ENCODE peak calls at places on chromosomes 16 and 17, in seven cellular contexts. H, Y, W, P, I, K and L are unnamed samples.

GRCh38 chr16:340370-341091 is 12.0 kb downstream of the AXIN1 start:
- DNase-seq in H (no peak), Y (no peak), W (no peak), P (no peak), I (no peak), K (no peak), L (no peak)

GRCh38 chr16:78919852-78920251 is 680.7 kb downstream of the MAF start:
- DNase-seq in H (no peak), Y (no peak), W (no peak), P (no peak), I (no peak), K (no peak), L (no peak)

GRCh38 chr16:64356267-64356666 is 765.6 kb downstream of the CDH11 start:
- DNase-seq in H (no peak), Y (no peak), W (peak), P (no peak), I (no peak), K (no peak), L (no peak)

GRCh38 chr17:34235389-34236028 is 19.6 kb upstream of the CCL2 start:
- DNase-seq in H (peak), Y (peak), W (no peak), P (no peak), I (peak), K (no peak), L (no peak)

GRCh38 chr16:51886456-51886855 is 660.5 kb downstream of the TOX3 start:
- DNase-seq in H (no peak), Y (no peak), W (no peak), P (no peak), I (no peak), K (no peak), L (no peak)

GRCh38 chr16:4245400-4245799 is 3.5 kb upstream of the SRL start:
- DNase-seq in H (no peak), Y (no peak), W (no peak), P (no peak), I (no peak), K (no peak), L (no peak)

GRCh38 chr17:14922421-14922820 is 342.7 kb downstream of the PMP22 start:
- DNase-seq in H (no peak), Y (no peak), W (no peak), P (no peak), I (no peak), K (no peak), L (no peak)

GRCh38 chr16:53974484-53975115 is 270.6 kb downstream of the FTO start:
- DNase-seq in H (no peak), Y (no peak), W (no peak), P (no peak), I (no peak), K (no peak), L (no peak)

GRCh38 chr17:3002538-3003301 is 60.7 kb downstream of the OR1D5 start:
- DNase-seq in H (no peak), Y (peak), W (no peak), P (no peak), I (peak), K (no peak), L (no peak)

GRCh38 chr17:78383725-78384471 is 5.4 kb downstream of the PGS1 start:
- DNase-seq in H (no peak), Y (peak), W (no peak), P (peak), I (peak), K (no peak), L (peak)

GRCh38 chr16:80739523-80739922 is 64.9 kb downstream of the CDYL2 start:
- DNase-seq in H (no peak), Y (no peak), W (no peak), P (no peak), I (no peak), K (no peak), L (no peak)

GRCh38 chr16:85075236-85075924 is 36.9 kb downstream of the CIBAR2 start:
- DNase-seq in H (no peak), Y (no peak), W (no peak), P (no peak), I (no peak), K (no peak), L (no peak)

GRCh38 chr16:58366247-58367031 is 25.8 kb upstream of the GINS3 start:
- DNase-seq in H (no peak), Y (no peak), W (peak), P (no peak), I (no peak), K (no peak), L (no peak)

GRCh38 chr16:63512910-63513309 is 1476.7 kb upstream of the CDH8 start:
- DNase-seq in H (no peak), Y (no peak), W (no peak), P (no peak), I (no peak), K (no peak), L (no peak)

GRCh38 chr17:57935833-57936807 is 19.1 kb downstream of the CUEDC1 start:
- DNase-seq in H (no peak), Y (no peak), W (no peak), P (peak), I (peak), K (no peak), L (no peak)

GRCh38 chr16:66606000-66606751 is 1.7 kb downstream of the CMTM3 start:
- DNase-seq in H (no peak), Y (no peak), W (no peak), P (no peak), I (no peak), K (no peak), L (no peak)

GRCh38 chr16:27999687-28000086 is 63.8 kb downstream of the GSG1L start:
- DNase-seq in H (no peak), Y (no peak), W (no peak), P (no peak), I (no peak), K (no peak), L (no peak)

GRCh38 chr17:76382305-76382802 is 2.1 kb upstream of the SPHK1 start:
- DNase-seq in H (peak), Y (no peak), W (no peak), P (no peak), I (no peak), K (no peak), L (no peak)

GRCh38 chr16:1013593-1013900 is 32.0 kb downstream of the SOX8 start:
- DNase-seq in H (no peak), Y (no peak), W (no peak), P (no peak), I (no peak), K (no peak), L (no peak)

GRCh38 chr17:82225368-82226029 is 3.3 kb upstream of the SLC16A3 start:
- DNase-seq in H (no peak), Y (no peak), W (no peak), P (no peak), I (no peak), K (no peak), L (no peak)

GRCh38 chr17:40598928-40599627 is 33.8 kb upstream of the CCR7 start:
- DNase-seq in H (peak), Y (no peak), W (no peak), P (no peak), I (no peak), K (no peak), L (peak)

GRCh38 chr16:75000481-75001081 is 1.8 kb downstream of the ZNRF1 start:
- DNase-seq in H (no peak), Y (no peak), W (no peak), P (no peak), I (no peak), K (no peak), L (peak)

GRCh38 chr17:4586043-4586442 is 1.7 kb downstream of the SMTNL2 start:
- DNase-seq in H (no peak), Y (no peak), W (no peak), P (no peak), I (peak), K (no peak), L (no peak)

GRCh38 chr17:10197721-10198508 is 491 bp downstream of the GAS7 start:
- DNase-seq in H (no peak), Y (no peak), W (no peak), P (peak), I (no peak), K (no peak), L (no peak)

GRCh38 chr17:38449364-38449763 is 21.1 kb downstream of the ARHGAP23 start:
- DNase-seq in H (no peak), Y (no peak), W (peak), P (no peak), I (no peak), K (no peak), L (no peak)

GRCh38 chr16:22386976-22387375 is 12.6 kb upstream of the CDR2 start:
- DNase-seq in H (no peak), Y (no peak), W (no peak), P (no peak), I (no peak), K (no peak), L (no peak)

GRCh38 chr17:55895112-55895759 is 144.4 kb downstream of the PCTP start:
- DNase-seq in H (no peak), Y (no peak), W (no peak), P (no peak), I (no peak), K (no peak), L (no peak)

GRCh38 chr16:2043980-2044451 is 3.6 kb downstream of the NTHL1 start:
- DNase-seq in H (no peak), Y (peak), W (no peak), P (no peak), I (peak), K (no peak), L (no peak)

GRCh38 chr16:82756283-82756599 is 129.5 kb downstream of the CDH13 start:
- DNase-seq in H (no peak), Y (no peak), W (no peak), P (no peak), I (no peak), K (no peak), L (no peak)

GRCh38 chr17:68972119-68972704 is 17.0 kb upstream of the ABCA8 start:
- DNase-seq in H (no peak), Y (no peak), W (peak), P (no peak), I (no peak), K (no peak), L (no peak)

GRCh38 chr16:68539704-68540370 is 746 bp downstream of the ZFP90 start:
- DNase-seq in H (no peak), Y (no peak), W (peak), P (no peak), I (no peak), K (no peak), L (no peak)

DNA sequence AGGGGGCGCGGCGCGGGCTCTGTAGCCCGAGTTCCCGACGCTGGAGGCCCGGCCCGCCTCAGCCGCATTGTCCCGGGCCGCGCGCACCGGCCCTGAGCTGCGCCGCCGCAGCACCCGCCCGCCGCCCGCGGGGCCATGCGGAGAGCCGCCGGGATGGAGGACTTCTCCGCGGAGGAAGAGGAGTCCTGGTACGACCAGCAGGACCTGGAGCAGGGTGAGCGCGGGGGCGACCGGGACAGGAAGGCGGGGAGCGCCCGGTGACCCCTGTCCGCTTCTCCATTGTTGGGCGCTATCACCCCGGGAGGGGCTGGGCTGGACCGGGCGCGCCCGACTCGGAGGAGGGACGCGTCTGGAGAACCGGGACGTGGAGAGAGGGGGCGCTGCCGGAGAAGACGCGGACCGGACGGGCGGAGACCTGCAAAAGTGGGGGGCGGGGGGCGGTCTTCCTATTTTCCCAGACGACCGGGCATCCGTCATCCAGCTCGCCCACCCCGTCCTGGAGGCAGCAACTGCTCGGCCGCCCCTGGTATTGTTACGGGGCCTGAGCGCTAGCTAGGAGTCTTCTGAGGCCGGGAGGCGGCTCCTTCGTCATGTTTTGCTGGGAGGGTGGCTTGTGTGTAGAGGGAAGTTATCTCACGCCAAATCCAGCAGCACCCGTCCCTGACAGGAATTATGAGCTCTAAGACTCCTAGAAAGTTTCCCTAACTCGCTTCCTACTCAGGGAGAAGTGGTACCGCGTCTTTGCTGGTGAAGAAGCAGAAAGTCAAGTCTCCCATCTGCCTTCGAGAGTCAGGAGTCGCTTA is 678 bp downstream of the CDR2L start:
- DNase-seq in H (peak), Y (peak), W (peak), P (peak), I (peak), K (peak), L (peak)
- TF ChIP-seq POLR2A in H (peak), Y (no peak), W (peak), P (no peak), I (peak), K (peak), L (no peak)

GRCh38 chr17:29620779-29621500 is 1.8 kb downstream of the CORO6 start:
- DNase-seq in H (no peak), Y (no peak), W (no peak), P (no peak), I (peak), K (no peak), L (no peak)

GRCh38 chr17:29624586-29624985 is 1.9 kb upstream of the CORO6 start:
- DNase-seq in H (no peak), Y (no peak), W (no peak), P (no peak), I (peak), K (no peak), L (no peak)

GRCh38 chr17:29623283-29623647 is 553 bp upstream of the CORO6 start:
- DNase-seq in H (no peak), Y (no peak), W (no peak), P (no peak), I (no peak), K (no peak), L (no peak)

GRCh38 chr17:29621751-29622194 is 939 bp downstream of the CORO6 start:
- DNase-seq in H (no peak), Y (no peak), W (no peak), P (no peak), I (peak), K (no peak), L (no peak)

GRCh38 chr17:29622337-29623282 is at the start of gene CORO6:
- DNase-seq in H (no peak), Y (peak), W (peak), P (peak), I (peak), K (no peak), L (no peak)
- H3K4me3 ChIP-seq in H (peak), Y (peak), W (peak), P (peak), I (peak), K (peak), L (peak)

DNA sequence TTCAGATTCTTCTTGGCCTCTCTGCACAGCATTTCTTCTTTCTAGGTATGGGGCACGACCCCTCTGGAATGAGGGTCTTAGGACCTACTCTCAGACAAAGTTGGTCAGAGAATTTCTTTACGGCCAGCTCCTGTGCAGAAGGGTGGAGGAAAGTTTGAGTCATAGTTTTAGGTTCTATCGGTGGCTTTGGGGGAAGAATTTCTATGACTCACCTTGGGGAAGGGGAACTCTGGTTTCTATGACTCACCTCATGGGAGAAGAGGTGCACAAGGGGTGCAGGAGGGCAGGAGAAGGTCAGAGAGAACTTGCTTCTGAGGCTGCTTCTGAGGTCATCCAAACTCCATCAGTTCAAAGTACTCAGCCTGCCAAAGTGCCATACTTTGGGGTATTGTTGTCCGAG is 2.5 kb upstream of the ABCC12 start:
- DNase-seq in H (no peak), Y (no peak), W (peak), P (no peak), I (no peak), K (no peak), L (no peak)
- TF ChIP-seq EP300 in H (no peak), Y (no peak), W (no peak), P (no peak), I (no peak), K (no peak), L (no peak)

GRCh38 chr16:72560617-72561016 is 388.7 kb upstream of the PMFBP1 start:
- DNase-seq in H (no peak), Y (no peak), W (no peak), P (no peak), I (no peak), K (no peak), L (no peak)
- TF ChIP-seq POLR2A in H (no peak), Y (no peak), W (no peak), P (no peak), I (no peak), K (no peak), L (no peak)